ENCODE peak calls at places on chromosomes 7 and 10, in seven cellular contexts. J, C, P, V, S, U and N are unnamed samples.

GRCh38 chr7:158057446-158057845 is 530.2 kb downstream of the PTPRN2 start:
- DNase-seq in J (no peak), C (no peak), P (no peak), V (no peak), S (no peak), U (no peak), N (peak; percentile 36)

GRCh38 chr7:28178537-28178936 is 2.1 kb downstream of the JAZF1 start:
- DNase-seq in J (no peak), C (no peak), P (no peak), V (no peak), S (no peak), U (no peak), N (no peak)

GRCh38 chr7:6276911-6277408 is 4.5 kb upstream of the CYTH3 start:
- DNase-seq in J (no peak), C (no peak), P (no peak), V (no peak), S (no peak), U (no peak), N (peak; percentile 22)

GRCh38 chr7:109864263-109864662 is 1226.7 kb upstream of the LRRN3 start:
- DNase-seq in J (no peak), C (no peak), P (no peak), V (no peak), S (no peak), U (no peak), N (no peak)

GRCh38 chr10:21700474-21700873 is 166.4 kb downstream of the MLLT10 start:
- DNase-seq in J (no peak), C (no peak), P (no peak), V (no peak), S (no peak), U (no peak), N (no peak)

GRCh38 chr10:120580651-120581259 is 123.7 kb downstream of the PLPP4 start:
- DNase-seq in J (peak; percentile 16), C (no peak), P (no peak), V (no peak), S (no peak), U (no peak), N (no peak)

GRCh38 chr10:127398140-127398966 is 150.8 kb upstream of the NPS start:
- DNase-seq in J (no peak), C (no peak), P (no peak), V (no peak), S (no peak), U (no peak), N (no peak)

GRCh38 chr7:155644971-155645509 is 579 bp downstream of the RBM33 start:
- DNase-seq in J (peak; percentile 38), C (no peak), P (peak; percentile 32), V (peak; percentile 32), S (peak; percentile 47), U (no peak), N (peak; percentile 83)

GRCh38 chr10:78405781-78406180 is 372.1 kb downstream of the RPS24 start:
- DNase-seq in J (no peak), C (no peak), P (no peak), V (peak; percentile 21), S (no peak), U (no peak), N (no peak)

GRCh38 chr7:98964596-98964995 is 86.3 kb downstream of the TRRAP start:
- DNase-seq in J (no peak), C (no peak), P (no peak), V (no peak), S (no peak), U (no peak), N (no peak)

GRCh38 chr10:36670616-36671402 is 454.6 kb upstream of the ANKRD30A start:
- DNase-seq in J (no peak), C (no peak), P (no peak), V (no peak), S (no peak), U (no peak), N (no peak)

GRCh38 chr7:152076324-152076821 is 50.9 kb downstream of the GALNT11 start:
- DNase-seq in J (peak; percentile 47), C (peak; percentile 8), P (no peak), V (peak; percentile 42), S (no peak), U (peak; percentile 16), N (no peak)

GRCh38 chr7:42227931-42228591 is 8.9 kb downstream of the GLI3 start:
- DNase-seq in J (peak; percentile 10), C (no peak), P (no peak), V (no peak), S (peak; percentile 36), U (no peak), N (no peak)

GRCh38 chr10:81696609-81697388 is 178.2 kb upstream of the NRG3 start:
- DNase-seq in J (no peak), C (no peak), P (no peak), V (no peak), S (no peak), U (no peak), N (peak; percentile 54)

GRCh38 chr10:13990918-13991317 is 339.8 kb downstream of the FRMD4A start:
- DNase-seq in J (no peak), C (no peak), P (peak; percentile 39), V (peak; percentile 47), S (no peak), U (no peak), N (no peak)

GRCh38 chr7:43148161-43148731 is 35.8 kb downstream of the HECW1 start:
- DNase-seq in J (no peak), C (no peak), P (no peak), V (no peak), S (peak; percentile 23), U (no peak), N (no peak)

GRCh38 chr10:119445311-119445934 is 97.1 kb downstream of the RGS10 start:
- DNase-seq in J (peak; percentile 88), C (peak; percentile 64), P (peak; percentile 74), V (peak; percentile 89), S (peak; percentile 87), U (peak; percentile 70), N (peak; percentile 95)
- TF ChIP-seq POLR2AphosphoS5 in J (no peak), C (no peak), P (peak; percentile 24), V (no peak), S (no peak), U (no peak), N (peak; percentile 67)

DNA sequence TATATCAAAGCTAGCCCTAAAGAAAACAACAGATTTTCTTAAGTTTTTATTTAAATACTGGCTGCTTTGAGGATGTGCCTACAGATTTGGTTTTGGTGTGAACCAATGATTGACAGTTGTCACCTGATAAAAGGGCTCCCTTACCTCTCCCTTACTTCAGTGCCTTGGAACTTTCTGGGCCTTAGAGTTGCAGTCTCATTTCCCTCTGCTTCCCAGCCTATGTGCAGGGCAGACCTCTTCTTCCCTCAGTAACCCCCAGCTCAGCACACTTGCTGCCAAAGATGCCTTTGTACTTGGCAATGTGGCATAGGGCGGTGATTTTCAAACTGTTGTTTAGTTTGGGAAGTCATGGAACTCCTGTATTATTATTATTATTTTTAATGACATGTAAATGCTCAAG is 54.1 kb downstream of the CCNY start:
- DNase-seq in J (no peak), C (no peak), P (no peak), V (no peak), S (no peak), U (no peak), N (no peak)
- H3K9me3 ChIP-seq in J (peaks cover 5% of the 10 kb centered on the region), C (no peaks in the 10 kb centered on the region), P (peaks cover 13% of the 10 kb centered on the region), V (peaks cover 4% of the 10 kb centered on the region), S (peaks cover 7% of the 10 kb centered on the region), U (peaks cover 6% of the 10 kb centered on the region), N (peaks cover 29% of the 10 kb centered on the region)

GRCh38 chr10:71589617-71590551 is 129.7 kb downstream of the C10orf105 start:
- DNase-seq in J (no peak), C (no peak), P (no peak), V (no peak), S (no peak), U (no peak), N (no peak)
- TF ChIP-seq CTCF in J (no peak), C (no peak), P (no peak), V (no peak), S (no peak), U (no peak), N (no peak)

DNA sequence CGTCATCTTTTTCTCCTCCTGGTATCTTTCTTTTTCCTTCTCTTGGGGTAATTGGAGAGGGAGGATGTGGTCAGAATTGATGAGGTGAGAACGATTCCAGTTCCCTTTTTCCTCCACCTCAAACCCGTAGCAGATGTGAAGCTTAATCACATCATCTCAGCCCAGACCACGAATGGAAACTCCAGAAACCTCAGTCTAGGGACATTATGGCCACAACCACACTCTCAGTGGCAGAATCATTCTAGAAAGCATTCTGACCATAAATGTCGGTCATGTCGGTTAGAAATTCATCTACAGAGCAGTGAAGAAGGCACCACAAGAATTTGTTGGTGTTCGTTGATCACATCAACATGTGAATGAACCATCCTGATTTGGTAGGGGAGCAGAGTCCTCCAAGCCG is 78.7 kb downstream of the GATA3 start:
- DNase-seq in J (no peak), C (no peak), P (no peak), V (no peak), S (no peak), U (no peak), N (no peak)
- TF ChIP-seq POLR2AphosphoS5 in J (no peak), C (no peak), P (no peak), V (no peak), S (no peak), U (no peak), N (no peak)